ENCODE peak calls at places on chromosomes 3 and 15, in seven cellular contexts. One of them, this sample, is unnamed.
A peak's percentile ranks its signal among the peaks of the same experiment; 100 is the strongest.

GRCh38 chr3:13406200-13406599 is 13.9 kb downstream of the NUP210 start:
- DNase-seq in body of pancreas: no peak
- DNase-seq in choroid plexus epithelial cell: no peak
- DNase-seq in AG10803: no peak
- DNase-seq in endothelial cell: no peak
- DNase-seq in psoas muscle: no peak
- DNase-seq in fibroblast of lung: no peak
- DNase-seq in this sample: no peak

GRCh38 chr15:70154440-70155347 is 57.0 kb upstream of the TLE3 start:
- DNase-seq in body of pancreas: no peak
- DNase-seq in choroid plexus epithelial cell: peak; percentile 71
- DNase-seq in endothelial cell: no peak
- DNase-seq in fibroblast of lung: peak; percentile 82
- DNase-seq in AG10803: no peak
- DNase-seq in psoas muscle: no peak
- DNase-seq in this sample: no peak

GRCh38 chr15:52651868-52652267 is 27.3 kb downstream of the ATOSA start:
- DNase-seq in choroid plexus epithelial cell: peak; percentile 99
- DNase-seq in fibroblast of lung: peak; percentile 93
- DNase-seq in body of pancreas: peak; percentile 33
- DNase-seq in psoas muscle: peak; percentile 65
- DNase-seq in endothelial cell: peak; percentile 42
- DNase-seq in AG10803: peak; percentile 84
- DNase-seq in this sample: peak; percentile 98

GRCh38 chr15:65887565-65887964 is 18.3 kb downstream of the RAB11A start:
- DNase-seq in choroid plexus epithelial cell: no peak
- DNase-seq in endothelial cell: no peak
- DNase-seq in psoas muscle: no peak
- DNase-seq in AG10803: no peak
- DNase-seq in fibroblast of lung: no peak
- DNase-seq in body of pancreas: no peak
- DNase-seq in this sample: no peak

GRCh38 chr15:52010633-52011595 is 8.1 kb upstream of the MAPK6 start:
- DNase-seq in endothelial cell: no peak
- DNase-seq in AG10803: peak; percentile 84
- DNase-seq in fibroblast of lung: peak; percentile 79
- DNase-seq in psoas muscle: peak; percentile 60
- DNase-seq in body of pancreas: no peak
- DNase-seq in choroid plexus epithelial cell: peak; percentile 92
- DNase-seq in this sample: peak; percentile 73

GRCh38 chr3:14521611-14522010 is 18.5 kb downstream of the GRIP2 start:
- DNase-seq in AG10803: no peak
- DNase-seq in body of pancreas: no peak
- DNase-seq in endothelial cell: no peak
- DNase-seq in fibroblast of lung: no peak
- DNase-seq in choroid plexus epithelial cell: no peak
- DNase-seq in psoas muscle: peak; percentile 49
- DNase-seq in this sample: no peak

GRCh38 chr3:10140996-10141546 is 507 bp upstream of the VHL start:
- DNase-seq in body of pancreas: no peak
- DNase-seq in endothelial cell: no peak
- DNase-seq in psoas muscle: peak; percentile 58
- DNase-seq in AG10803: no peak
- DNase-seq in fibroblast of lung: peak; percentile 8
- DNase-seq in choroid plexus epithelial cell: no peak
- DNase-seq in this sample: no peak

GRCh38 chr15:100943074-100943473 is 23.9 kb downstream of the LRRK1 start:
- DNase-seq in choroid plexus epithelial cell: no peak
- DNase-seq in body of pancreas: no peak
- DNase-seq in endothelial cell: no peak
- DNase-seq in fibroblast of lung: no peak
- DNase-seq in AG10803: no peak
- DNase-seq in psoas muscle: no peak
- DNase-seq in this sample: no peak

GRCh38 chr15:75648156-75649000 is 666 bp downstream of the SNX33 start:
- DNase-seq in choroid plexus epithelial cell: peak; percentile 50
- DNase-seq in endothelial cell: peak; percentile 57
- DNase-seq in AG10803: peak; percentile 44
- DNase-seq in fibroblast of lung: peak; percentile 53
- DNase-seq in body of pancreas: peak; percentile 54
- DNase-seq in psoas muscle: peak; percentile 78
- DNase-seq in this sample: no peak

GRCh38 chr3:168878655-168879054 is 782.9 kb upstream of the GOLIM4 start:
- DNase-seq in psoas muscle: no peak
- DNase-seq in choroid plexus epithelial cell: peak; percentile 42
- DNase-seq in body of pancreas: no peak
- DNase-seq in fibroblast of lung: peak; percentile 50
- DNase-seq in endothelial cell: no peak
- DNase-seq in AG10803: peak; percentile 4
- DNase-seq in this sample: no peak

GRCh38 chr3:165749241-165749640 is 88.0 kb downstream of the BCHE start:
- DNase-seq in psoas muscle: no peak
- DNase-seq in choroid plexus epithelial cell: no peak
- DNase-seq in endothelial cell: no peak
- DNase-seq in fibroblast of lung: no peak
- DNase-seq in AG10803: no peak
- DNase-seq in body of pancreas: no peak
- DNase-seq in this sample: no peak

GRCh38 chr3:69051796-69052566 is at the start of gene TMF1:
- DNase-seq in body of pancreas: peak; percentile 99
- DNase-seq in choroid plexus epithelial cell: peak; percentile 100
- DNase-seq in endothelial cell: peak; percentile 96
- DNase-seq in fibroblast of lung: peak; percentile 99
- DNase-seq in psoas muscle: peak; percentile 99
- DNase-seq in AG10803: peak; percentile 99
- DNase-seq in this sample: peak; percentile 97

GRCh38 chr3:146130881-146131371 is 30.1 kb downstream of the PLOD2 start:
- DNase-seq in AG10803: peak; percentile 95
- DNase-seq in choroid plexus epithelial cell: peak; percentile 73
- DNase-seq in body of pancreas: no peak
- DNase-seq in endothelial cell: no peak
- DNase-seq in psoas muscle: no peak
- DNase-seq in fibroblast of lung: peak; percentile 44
- DNase-seq in this sample: no peak

GRCh38 chr3:138675393-138675792 is 66.8 kb downstream of the FAIM start:
- DNase-seq in choroid plexus epithelial cell: peak; percentile 41
- DNase-seq in endothelial cell: no peak
- DNase-seq in body of pancreas: no peak
- DNase-seq in psoas muscle: no peak
- DNase-seq in fibroblast of lung: peak; percentile 40
- DNase-seq in AG10803: peak; percentile 16
- DNase-seq in this sample: no peak

GRCh38 chr3:138560501-138560900 is 33.6 kb downstream of the CEP70 start:
- DNase-seq in fibroblast of lung: no peak
- DNase-seq in body of pancreas: no peak
- DNase-seq in AG10803: no peak
- DNase-seq in endothelial cell: no peak
- DNase-seq in psoas muscle: no peak
- DNase-seq in choroid plexus epithelial cell: no peak
- DNase-seq in this sample: no peak

GRCh38 chr15:92974183-92974915 is 74.2 kb downstream of the CHD2 start:
- DNase-seq in fibroblast of lung: no peak
- DNase-seq in psoas muscle: no peak
- DNase-seq in choroid plexus epithelial cell: no peak
- DNase-seq in endothelial cell: no peak
- DNase-seq in AG10803: no peak
- DNase-seq in body of pancreas: no peak
- DNase-seq in this sample: no peak

GRCh38 chr3:152276688-152277087 is 8.0 kb downstream of the MBNL1 start:
- DNase-seq in AG10803: no peak
- DNase-seq in endothelial cell: no peak
- DNase-seq in choroid plexus epithelial cell: no peak
- DNase-seq in psoas muscle: no peak
- DNase-seq in body of pancreas: no peak
- DNase-seq in fibroblast of lung: no peak
- DNase-seq in this sample: no peak

GRCh38 chr3:196523841-196524240 is 8.7 kb upstream of the SMCO1 start:
- DNase-seq in AG10803: no peak
- DNase-seq in psoas muscle: no peak
- DNase-seq in fibroblast of lung: no peak
- DNase-seq in endothelial cell: no peak
- DNase-seq in body of pancreas: no peak
- DNase-seq in choroid plexus epithelial cell: no peak
- DNase-seq in this sample: no peak

GRCh38 chr3:105878061-105878460 is 9.2 kb upstream of the CBLB start:
- DNase-seq in body of pancreas: no peak
- DNase-seq in choroid plexus epithelial cell: peak; percentile 52
- DNase-seq in AG10803: peak; percentile 29
- DNase-seq in fibroblast of lung: peak; percentile 41
- DNase-seq in endothelial cell: no peak
- DNase-seq in psoas muscle: no peak
- DNase-seq in this sample: no peak

GRCh38 chr3:45064512-45065372 is 38.6 kb downstream of the CLEC3B start:
- DNase-seq in endothelial cell: no peak
- DNase-seq in AG10803: peak; percentile 74
- DNase-seq in body of pancreas: no peak
- DNase-seq in psoas muscle: no peak
- DNase-seq in fibroblast of lung: peak; percentile 90
- DNase-seq in choroid plexus epithelial cell: peak; percentile 59
- DNase-seq in this sample: no peak

GRCh38 chr3:159441279-159441678 is 547.4 kb upstream of the IL12A start:
- DNase-seq in AG10803: no peak
- DNase-seq in fibroblast of lung: no peak
- DNase-seq in body of pancreas: no peak
- DNase-seq in endothelial cell: no peak
- DNase-seq in psoas muscle: no peak
- DNase-seq in choroid plexus epithelial cell: no peak
- DNase-seq in this sample: no peak

GRCh38 chr3:159882784-159883779 is 105.6 kb upstream of the IL12A start:
- DNase-seq in body of pancreas: no peak
- DNase-seq in AG10803: no peak
- DNase-seq in endothelial cell: no peak
- DNase-seq in choroid plexus epithelial cell: peak; percentile 86
- DNase-seq in psoas muscle: no peak
- DNase-seq in fibroblast of lung: peak; percentile 81
- DNase-seq in this sample: no peak

GRCh38 chr3:116299646-116300081 is 145.6 kb downstream of the LSAMP start:
- DNase-seq in AG10803: no peak
- DNase-seq in psoas muscle: no peak
- DNase-seq in fibroblast of lung: no peak
- DNase-seq in endothelial cell: no peak
- DNase-seq in choroid plexus epithelial cell: peak; percentile 15
- DNase-seq in body of pancreas: no peak
- DNase-seq in this sample: no peak

DNA sequence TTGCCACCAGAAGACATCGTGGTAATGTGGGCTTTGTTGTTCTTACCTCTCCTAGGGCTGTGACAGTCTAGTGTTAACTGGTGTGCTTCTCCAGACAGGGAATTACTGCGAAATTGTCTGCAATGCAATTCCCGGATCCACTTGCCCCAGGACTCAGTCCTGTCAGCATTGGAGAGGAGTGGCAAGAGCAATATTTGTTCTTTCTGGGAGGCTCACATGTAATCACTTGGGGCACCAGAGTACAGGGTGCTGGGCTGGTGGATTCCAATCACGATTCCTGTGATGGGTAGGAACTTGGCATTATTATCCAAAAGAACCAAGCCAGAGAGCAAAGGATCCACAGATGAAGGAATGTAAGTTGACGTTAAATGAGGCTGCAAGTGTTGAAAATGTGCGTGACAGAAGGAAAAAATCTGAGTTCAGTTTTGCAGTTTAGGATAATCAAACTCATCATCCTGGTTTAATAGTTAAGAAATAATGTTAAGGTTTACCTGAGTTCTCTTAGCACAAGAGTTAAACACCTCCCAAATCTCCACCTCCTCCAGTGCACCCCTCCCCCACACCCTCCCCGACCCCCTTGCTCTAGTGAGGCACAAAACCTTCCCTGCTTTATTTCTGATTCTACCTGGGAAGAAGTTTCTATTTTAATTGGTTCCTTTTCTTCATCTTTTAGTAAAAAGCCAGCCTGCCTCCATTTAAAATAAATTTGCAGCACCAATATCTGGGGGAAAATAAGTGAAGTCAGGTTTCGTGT is 79.2 kb downstream of the GMPS start:
- DNase-seq in choroid plexus epithelial cell: no peak
- DNase-seq in endothelial cell: no peak
- DNase-seq in body of pancreas: no peak
- DNase-seq in psoas muscle: no peak
- DNase-seq in fibroblast of lung: no peak
- DNase-seq in AG10803: peak; percentile 35
- DNase-seq in this sample: no peak
- TF ChIP-seq CTCF in choroid plexus epithelial cell: no peak
- TF ChIP-seq CTCF in endothelial cell: no peak
- TF ChIP-seq CTCF in body of pancreas: no peak
- TF ChIP-seq CTCF in psoas muscle: no peak
- TF ChIP-seq CTCF in fibroblast of lung: no peak
- TF ChIP-seq CTCF in AG10803: no peak
- TF ChIP-seq CTCF in this sample: no peak

GRCh38 chr3:31531465-31531991 is 1.2 kb upstream of the STT3B start:
- DNase-seq in AG10803: peak; percentile 7
- DNase-seq in endothelial cell: no peak
- DNase-seq in choroid plexus epithelial cell: no peak
- DNase-seq in body of pancreas: no peak
- DNase-seq in psoas muscle: no peak
- DNase-seq in fibroblast of lung: no peak
- DNase-seq in this sample: no peak
- TF ChIP-seq CTCF in AG10803: peak; percentile 39
- TF ChIP-seq CTCF in endothelial cell: no peak
- TF ChIP-seq CTCF in choroid plexus epithelial cell: peak; percentile 53
- TF ChIP-seq CTCF in body of pancreas: peak; percentile 11
- TF ChIP-seq CTCF in psoas muscle: no peak
- TF ChIP-seq CTCF in fibroblast of lung: peak; percentile 44
- TF ChIP-seq CTCF in this sample: peak; percentile 8

GRCh38 chr15:48974865-48975264 is 11.1 kb upstream of the SHC4 start:
- DNase-seq in body of pancreas: no peak
- DNase-seq in psoas muscle: no peak
- DNase-seq in endothelial cell: no peak
- DNase-seq in fibroblast of lung: no peak
- DNase-seq in AG10803: no peak
- DNase-seq in choroid plexus epithelial cell: peak; percentile 44
- DNase-seq in this sample: no peak
- TF ChIP-seq CTCF in body of pancreas: no peak
- TF ChIP-seq CTCF in psoas muscle: no peak
- TF ChIP-seq CTCF in endothelial cell: no peak
- TF ChIP-seq CTCF in fibroblast of lung: peak; percentile 15
- TF ChIP-seq CTCF in AG10803: no peak
- TF ChIP-seq CTCF in choroid plexus epithelial cell: peak; percentile 34
- TF ChIP-seq CTCF in this sample: no peak

GRCh38 chr3:101495552-101495951 is 17.5 kb downstream of the SENP7 start:
- DNase-seq in choroid plexus epithelial cell: no peak
- DNase-seq in fibroblast of lung: no peak
- DNase-seq in body of pancreas: no peak
- DNase-seq in AG10803: no peak
- DNase-seq in psoas muscle: no peak
- DNase-seq in endothelial cell: no peak
- DNase-seq in this sample: no peak
- TF ChIP-seq CTCF in choroid plexus epithelial cell: peak; percentile 41
- TF ChIP-seq CTCF in fibroblast of lung: no peak
- TF ChIP-seq CTCF in body of pancreas: no peak
- TF ChIP-seq CTCF in AG10803: no peak
- TF ChIP-seq CTCF in psoas muscle: no peak
- TF ChIP-seq CTCF in endothelial cell: no peak
- TF ChIP-seq CTCF in this sample: no peak

GRCh38 chr3:171904829-171905228 is 61.7 kb downstream of the TMEM212 start:
- DNase-seq in body of pancreas: no peak
- DNase-seq in fibroblast of lung: peak; percentile 69
- DNase-seq in psoas muscle: no peak
- DNase-seq in AG10803: peak; percentile 38
- DNase-seq in endothelial cell: no peak
- DNase-seq in choroid plexus epithelial cell: peak; percentile 16
- DNase-seq in this sample: no peak
- TF ChIP-seq CTCF in body of pancreas: no peak
- TF ChIP-seq CTCF in fibroblast of lung: no peak
- TF ChIP-seq CTCF in psoas muscle: no peak
- TF ChIP-seq CTCF in AG10803: no peak
- TF ChIP-seq CTCF in endothelial cell: no peak
- TF ChIP-seq CTCF in choroid plexus epithelial cell: no peak
- TF ChIP-seq CTCF in this sample: no peak